ENCODE peak calls at places on chromosome 12, in nine cellular contexts. One of them, this sample, is unnamed.

GRCh38 chr12:49515266-49515665 is 23.6 kb upstream of the KCNH3 start:
- DNase-seq in uterus: no peak
- DNase-seq in esophagus squamous epithelium: no peak
- DNase-seq in tibial nerve: no peak
- DNase-seq in endothelial cell of umbilical vein: peak; percentile 83
- DNase-seq in erythroblast: no peak
- DNase-seq in suprapubic skin: no peak
- DNase-seq in A549: peak; percentile 64
- DNase-seq in GM12891: no peak
- DNase-seq in this sample: no peak

GRCh38 chr12:50574621-50575348 is 70.0 kb downstream of the DIP2B start:
- DNase-seq in uterus: no peak
- DNase-seq in esophagus squamous epithelium: no peak
- DNase-seq in tibial nerve: no peak
- DNase-seq in endothelial cell of umbilical vein: no peak
- DNase-seq in erythroblast: no peak
- DNase-seq in suprapubic skin: no peak
- DNase-seq in A549: no peak
- DNase-seq in GM12891: no peak
- DNase-seq in this sample: no peak

GRCh38 chr12:94109154-94109553 is 39.2 kb upstream of the PLXNC1 start:
- DNase-seq in uterus: no peak
- DNase-seq in esophagus squamous epithelium: no peak
- DNase-seq in tibial nerve: no peak
- DNase-seq in endothelial cell of umbilical vein: no peak
- DNase-seq in erythroblast: peak; percentile 24
- DNase-seq in suprapubic skin: no peak
- DNase-seq in A549: no peak
- DNase-seq in GM12891: no peak
- DNase-seq in this sample: no peak

GRCh38 chr12:89657090-89657489 is 51.5 kb downstream of the ATP2B1 start:
- DNase-seq in uterus: no peak
- DNase-seq in esophagus squamous epithelium: no peak
- DNase-seq in tibial nerve: no peak
- DNase-seq in endothelial cell of umbilical vein: no peak
- DNase-seq in erythroblast: no peak
- DNase-seq in suprapubic skin: no peak
- DNase-seq in A549: no peak
- DNase-seq in GM12891: no peak
- DNase-seq in this sample: no peak

GRCh38 chr12:132827763-132828703 is 636 bp downstream of the GOLGA3 start:
- DNase-seq in uterus: no peak
- DNase-seq in esophagus squamous epithelium: no peak
- DNase-seq in tibial nerve: no peak
- DNase-seq in endothelial cell of umbilical vein: peak; percentile 69
- DNase-seq in erythroblast: peak; percentile 82
- DNase-seq in suprapubic skin: peak; percentile 72
- DNase-seq in A549: peak; percentile 65
- DNase-seq in GM12891: no peak
- DNase-seq in this sample: peak; percentile 58

GRCh38 chr12:56522486-56523193 is 1.0 kb downstream of the RBMS2 start:
- DNase-seq in uterus: no peak
- DNase-seq in esophagus squamous epithelium: no peak
- DNase-seq in tibial nerve: no peak
- DNase-seq in endothelial cell of umbilical vein: peak; percentile 58
- DNase-seq in erythroblast: peak; percentile 28
- DNase-seq in suprapubic skin: no peak
- DNase-seq in A549: peak; percentile 45
- DNase-seq in GM12891: no peak
- DNase-seq in this sample: no peak

GRCh38 chr12:113232787-113233585 is 11.7 kb downstream of the TPCN1 start:
- DNase-seq in uterus: no peak
- DNase-seq in esophagus squamous epithelium: no peak
- DNase-seq in tibial nerve: no peak
- DNase-seq in endothelial cell of umbilical vein: no peak
- DNase-seq in erythroblast: peak; percentile 39
- DNase-seq in suprapubic skin: peak; percentile 81
- DNase-seq in A549: no peak
- DNase-seq in GM12891: peak; percentile 49
- DNase-seq in this sample: peak; percentile 25

GRCh38 chr12:92059976-92060375 is 85.7 kb downstream of the BTG1 start:
- DNase-seq in uterus: no peak
- DNase-seq in esophagus squamous epithelium: no peak
- DNase-seq in tibial nerve: no peak
- DNase-seq in endothelial cell of umbilical vein: no peak
- DNase-seq in erythroblast: no peak
- DNase-seq in suprapubic skin: no peak
- DNase-seq in A549: no peak
- DNase-seq in GM12891: no peak
- DNase-seq in this sample: no peak

GRCh38 chr12:13941258-13942249 is 39.8 kb downstream of the GRIN2B start:
- DNase-seq in uterus: no peak
- DNase-seq in esophagus squamous epithelium: no peak
- DNase-seq in tibial nerve: peak; percentile 13
- DNase-seq in endothelial cell of umbilical vein: peak; percentile 1
- DNase-seq in erythroblast: peak; percentile 37
- DNase-seq in suprapubic skin: no peak
- DNase-seq in A549: peak; percentile 96
- DNase-seq in GM12891: peak; percentile 10
- DNase-seq in this sample: peak; percentile 75

GRCh38 chr12:49588761-49589516 is 16.5 kb downstream of the FAM186B start:
- DNase-seq in uterus: no peak
- DNase-seq in esophagus squamous epithelium: no peak
- DNase-seq in tibial nerve: no peak
- DNase-seq in endothelial cell of umbilical vein: no peak
- DNase-seq in erythroblast: peak; percentile 14
- DNase-seq in suprapubic skin: no peak
- DNase-seq in A549: no peak
- DNase-seq in GM12891: no peak
- DNase-seq in this sample: no peak

GRCh38 chr12:14164266-14164665 is 182.9 kb upstream of the GRIN2B start:
- DNase-seq in uterus: no peak
- DNase-seq in esophagus squamous epithelium: no peak
- DNase-seq in tibial nerve: no peak
- DNase-seq in endothelial cell of umbilical vein: no peak
- DNase-seq in erythroblast: no peak
- DNase-seq in suprapubic skin: no peak
- DNase-seq in A549: no peak
- DNase-seq in GM12891: no peak
- DNase-seq in this sample: no peak

GRCh38 chr12:9741726-9742125 is 8.8 kb upstream of the CLECL1 start:
- DNase-seq in uterus: no peak
- DNase-seq in esophagus squamous epithelium: no peak
- DNase-seq in tibial nerve: no peak
- DNase-seq in endothelial cell of umbilical vein: no peak
- DNase-seq in erythroblast: no peak
- DNase-seq in suprapubic skin: no peak
- DNase-seq in A549: no peak
- DNase-seq in GM12891: no peak
- DNase-seq in this sample: peak; percentile 43

GRCh38 chr12:47360771-47361388 is 281.1 kb upstream of the AMIGO2 start:
- DNase-seq in uterus: no peak
- DNase-seq in esophagus squamous epithelium: no peak
- DNase-seq in tibial nerve: no peak
- DNase-seq in endothelial cell of umbilical vein: peak; percentile 87
- DNase-seq in erythroblast: no peak
- DNase-seq in suprapubic skin: no peak
- DNase-seq in A549: no peak
- DNase-seq in GM12891: no peak
- DNase-seq in this sample: no peak

GRCh38 chr12:109966531-109966930 is 29.6 kb downstream of the GIT2 start:
- DNase-seq in uterus: no peak
- DNase-seq in esophagus squamous epithelium: no peak
- DNase-seq in tibial nerve: no peak
- DNase-seq in endothelial cell of umbilical vein: no peak
- DNase-seq in erythroblast: no peak
- DNase-seq in suprapubic skin: no peak
- DNase-seq in A549: no peak
- DNase-seq in GM12891: no peak
- DNase-seq in this sample: no peak

GRCh38 chr12:27822076-27822712 is 42.2 kb upstream of the MANSC4 start:
- DNase-seq in uterus: no peak
- DNase-seq in esophagus squamous epithelium: no peak
- DNase-seq in tibial nerve: no peak
- DNase-seq in endothelial cell of umbilical vein: peak; percentile 95
- DNase-seq in erythroblast: peak; percentile 35
- DNase-seq in suprapubic skin: no peak
- DNase-seq in A549: peak; percentile 11
- DNase-seq in GM12891: peak; percentile 29
- DNase-seq in this sample: no peak

GRCh38 chr12:119843100-119843499 is 34.0 kb downstream of the CIT start:
- DNase-seq in uterus: no peak
- DNase-seq in esophagus squamous epithelium: no peak
- DNase-seq in tibial nerve: no peak
- DNase-seq in endothelial cell of umbilical vein: no peak
- DNase-seq in erythroblast: no peak
- DNase-seq in suprapubic skin: no peak
- DNase-seq in A549: no peak
- DNase-seq in GM12891: no peak
- DNase-seq in this sample: no peak

GRCh38 chr12:94134226-94134795 is 14.1 kb upstream of the PLXNC1 start:
- DNase-seq in uterus: peak; percentile 25
- DNase-seq in esophagus squamous epithelium: no peak
- DNase-seq in tibial nerve: peak; percentile 7
- DNase-seq in endothelial cell of umbilical vein: peak; percentile 56
- DNase-seq in erythroblast: peak; percentile 87
- DNase-seq in suprapubic skin: no peak
- DNase-seq in A549: peak; percentile 75
- DNase-seq in GM12891: no peak
- DNase-seq in this sample: no peak

GRCh38 chr12:55972045-55972843 is 1.6 kb upstream of the RAB5B start:
- DNase-seq in uterus: no peak
- DNase-seq in esophagus squamous epithelium: no peak
- DNase-seq in tibial nerve: no peak
- DNase-seq in endothelial cell of umbilical vein: no peak
- DNase-seq in erythroblast: peak; percentile 34
- DNase-seq in suprapubic skin: no peak
- DNase-seq in A549: peak; percentile 39
- DNase-seq in GM12891: no peak
- DNase-seq in this sample: no peak

GRCh38 chr12:110782922-110783321 is 40.2 kb upstream of the PPP1CC start:
- DNase-seq in uterus: no peak
- DNase-seq in esophagus squamous epithelium: no peak
- DNase-seq in tibial nerve: no peak
- DNase-seq in endothelial cell of umbilical vein: no peak
- DNase-seq in erythroblast: no peak
- DNase-seq in suprapubic skin: no peak
- DNase-seq in A549: no peak
- DNase-seq in GM12891: no peak
- DNase-seq in this sample: no peak

GRCh38 chr12:109458771-109459208 is 18.3 kb downstream of the KCTD10 start:
- DNase-seq in uterus: no peak
- DNase-seq in esophagus squamous epithelium: no peak
- DNase-seq in tibial nerve: no peak
- DNase-seq in endothelial cell of umbilical vein: peak; percentile 78
- DNase-seq in erythroblast: no peak
- DNase-seq in suprapubic skin: no peak
- DNase-seq in A549: no peak
- DNase-seq in GM12891: no peak
- DNase-seq in this sample: no peak

GRCh38 chr12:28107679-28108078 is 82.6 kb upstream of the CCDC91 start:
- DNase-seq in uterus: no peak
- DNase-seq in esophagus squamous epithelium: no peak
- DNase-seq in tibial nerve: no peak
- DNase-seq in endothelial cell of umbilical vein: no peak
- DNase-seq in erythroblast: no peak
- DNase-seq in suprapubic skin: no peak
- DNase-seq in A549: no peak
- DNase-seq in GM12891: no peak
- DNase-seq in this sample: no peak

GRCh38 chr12:117718141-117718540 is 250.6 kb downstream of the KSR2 start:
- DNase-seq in uterus: no peak
- DNase-seq in esophagus squamous epithelium: no peak
- DNase-seq in tibial nerve: no peak
- DNase-seq in endothelial cell of umbilical vein: no peak
- DNase-seq in erythroblast: no peak
- DNase-seq in suprapubic skin: no peak
- DNase-seq in A549: no peak
- DNase-seq in GM12891: no peak
- DNase-seq in this sample: no peak

GRCh38 chr12:53048033-53048779 is 1.7 kb upstream of the TNS2 start:
- DNase-seq in uterus: peak; percentile 64
- DNase-seq in esophagus squamous epithelium: no peak
- DNase-seq in tibial nerve: peak; percentile 31
- DNase-seq in endothelial cell of umbilical vein: peak; percentile 41
- DNase-seq in erythroblast: no peak
- DNase-seq in suprapubic skin: no peak
- DNase-seq in A549: peak; percentile 84
- DNase-seq in GM12891: no peak
- DNase-seq in this sample: peak; percentile 76
- TF ChIP-seq POLR2A in uterus: peak; percentile 22
- TF ChIP-seq POLR2A in esophagus squamous epithelium: no peak
- TF ChIP-seq POLR2A in tibial nerve: no peak
- TF ChIP-seq POLR2A in endothelial cell of umbilical vein: no peak
- TF ChIP-seq POLR2A in erythroblast: no peak
- TF ChIP-seq POLR2A in suprapubic skin: no peak
- TF ChIP-seq POLR2A in A549: no peak
- TF ChIP-seq POLR2A in GM12891: no peak
- TF ChIP-seq POLR2A in this sample: no peak

GRCh38 chr12:68169213-68169889 is 9.8 kb upstream of the IFNG start:
- DNase-seq in uterus: no peak
- DNase-seq in esophagus squamous epithelium: no peak
- DNase-seq in tibial nerve: no peak
- DNase-seq in endothelial cell of umbilical vein: no peak
- DNase-seq in erythroblast: no peak
- DNase-seq in suprapubic skin: no peak
- DNase-seq in A549: no peak
- DNase-seq in GM12891: no peak
- DNase-seq in this sample: no peak
- TF ChIP-seq POLR2A in uterus: no peak
- TF ChIP-seq POLR2A in esophagus squamous epithelium: no peak
- TF ChIP-seq POLR2A in tibial nerve: no peak
- TF ChIP-seq POLR2A in endothelial cell of umbilical vein: no peak
- TF ChIP-seq POLR2A in erythroblast: no peak
- TF ChIP-seq POLR2A in suprapubic skin: no peak
- TF ChIP-seq POLR2A in A549: no peak
- TF ChIP-seq POLR2A in GM12891: no peak
- TF ChIP-seq POLR2A in this sample: no peak

DNA sequence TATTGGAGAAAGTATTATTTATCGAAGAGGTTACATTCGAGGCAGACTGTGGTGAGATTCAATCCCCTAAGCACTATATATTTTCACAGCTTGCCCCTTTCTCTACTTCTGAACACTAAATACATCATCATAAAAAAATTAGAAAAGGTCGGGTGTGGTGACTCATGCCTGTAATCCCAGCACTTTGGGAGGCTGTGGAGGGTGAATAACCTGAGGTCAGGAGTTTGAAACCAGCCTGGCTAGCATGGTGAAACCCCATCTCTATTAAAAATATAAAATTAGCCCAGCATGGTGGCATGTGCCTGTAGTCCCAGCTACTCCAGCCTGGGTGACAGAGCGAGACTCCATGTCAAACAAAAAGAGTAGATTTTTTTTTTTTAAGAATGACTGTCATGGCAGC is 70.6 kb upstream of the MYF6 start:
- DNase-seq in uterus: no peak
- DNase-seq in esophagus squamous epithelium: no peak
- DNase-seq in tibial nerve: no peak
- DNase-seq in endothelial cell of umbilical vein: no peak
- DNase-seq in erythroblast: no peak
- DNase-seq in suprapubic skin: no peak
- DNase-seq in A549: no peak
- DNase-seq in GM12891: no peak
- DNase-seq in this sample: no peak
- TF ChIP-seq POLR2A in uterus: no peak
- TF ChIP-seq POLR2A in esophagus squamous epithelium: no peak
- TF ChIP-seq POLR2A in tibial nerve: no peak
- TF ChIP-seq POLR2A in endothelial cell of umbilical vein: no peak
- TF ChIP-seq POLR2A in erythroblast: no peak
- TF ChIP-seq POLR2A in suprapubic skin: no peak
- TF ChIP-seq POLR2A in A549: no peak
- TF ChIP-seq POLR2A in GM12891: no peak
- TF ChIP-seq POLR2A in this sample: no peak

GRCh38 chr12:101573743-101574142 is 21.0 kb upstream of the MYBPC1 start:
- DNase-seq in uterus: no peak
- DNase-seq in esophagus squamous epithelium: no peak
- DNase-seq in tibial nerve: no peak
- DNase-seq in endothelial cell of umbilical vein: no peak
- DNase-seq in erythroblast: no peak
- DNase-seq in suprapubic skin: no peak
- DNase-seq in A549: no peak
- DNase-seq in GM12891: no peak
- DNase-seq in this sample: no peak
- TF ChIP-seq POLR2A in uterus: no peak
- TF ChIP-seq POLR2A in esophagus squamous epithelium: no peak
- TF ChIP-seq POLR2A in tibial nerve: no peak
- TF ChIP-seq POLR2A in endothelial cell of umbilical vein: no peak
- TF ChIP-seq POLR2A in erythroblast: no peak
- TF ChIP-seq POLR2A in suprapubic skin: no peak
- TF ChIP-seq POLR2A in A549: no peak
- TF ChIP-seq POLR2A in GM12891: no peak
- TF ChIP-seq POLR2A in this sample: no peak

This sample was measured in stomach.